ENCODE peak calls at places on chromosome 21, in four cellular contexts. One of them, this sample, is unnamed.

GRCh38 chr21:15521644-15522001 is 208.2 kb upstream of the USP25 start:
- DNase-seq in K562: no peak
- DNase-seq in HCT116: no peak
- DNase-seq in H1: no peak
- DNase-seq in this sample: no peak

GRCh38 chr21:33036430-33037162 is 10.9 kb downstream of the OLIG2 start:
- DNase-seq in K562: no peak
- DNase-seq in HCT116: no peak
- DNase-seq in H1: peak
- DNase-seq in this sample: no peak

GRCh38 chr21:32463889-32464300 is 51.4 kb downstream of the EVA1C start:
- DNase-seq in K562: no peak
- DNase-seq in HCT116: peak
- DNase-seq in H1: no peak
- DNase-seq in this sample: no peak

GRCh38 chr21:14215971-14216621 is at the start of gene RBM11:
- DNase-seq in K562: peak
- DNase-seq in HCT116: no peak
- DNase-seq in H1: peak
- DNase-seq in this sample: no peak

GRCh38 chr21:45319461-45320211 is 31.9 kb upstream of the POFUT2 start:
- DNase-seq in K562: no peak
- DNase-seq in HCT116: no peak
- DNase-seq in H1: no peak
- DNase-seq in this sample: no peak

GRCh38 chr21:45459171-45460010 is 54.4 kb downstream of the COL18A1 start:
- DNase-seq in K562: no peak
- DNase-seq in HCT116: no peak
- DNase-seq in H1: no peak
- DNase-seq in this sample: no peak

GRCh38 chr21:46189213-46189958 is 5.1 kb upstream of the SPATC1L start:
- DNase-seq in K562: peak
- DNase-seq in HCT116: no peak
- DNase-seq in H1: no peak
- DNase-seq in this sample: no peak

GRCh38 chr21:36589352-36589971 is 109.5 kb upstream of the SIM2 start:
- DNase-seq in K562: peak
- DNase-seq in HCT116: peak
- DNase-seq in H1: peak
- DNase-seq in this sample: peak

GRCh38 chr21:31182231-31183129 is 144.2 kb upstream of the KRTAP19-8 start:
- DNase-seq in K562: no peak
- DNase-seq in HCT116: no peak
- DNase-seq in H1: no peak
- DNase-seq in this sample: no peak

GRCh38 chr21:14952916-14953315 is 111.9 kb downstream of the NRIP1 start:
- DNase-seq in K562: no peak
- DNase-seq in HCT116: no peak
- DNase-seq in H1: no peak
- DNase-seq in this sample: no peak

GRCh38 chr21:25887166-25887565 is 152.4 kb downstream of the GABPA start:
- DNase-seq in K562: no peak
- DNase-seq in HCT116: no peak
- DNase-seq in H1: no peak
- DNase-seq in this sample: no peak

GRCh38 chr21:33761104-33762036 is 119.1 kb downstream of the ITSN1 start:
- DNase-seq in K562: peak
- DNase-seq in HCT116: peak
- DNase-seq in H1: no peak
- DNase-seq in this sample: no peak

GRCh38 chr21:31034378-31034777 is 3.9 kb downstream of the KRTAP19-8 start:
- DNase-seq in K562: no peak
- DNase-seq in HCT116: no peak
- DNase-seq in H1: no peak
- DNase-seq in this sample: no peak

GRCh38 chr21:37683396-37684114 is 232.7 kb downstream of the KCNJ6 start:
- DNase-seq in K562: no peak
- DNase-seq in HCT116: no peak
- DNase-seq in H1: no peak
- DNase-seq in this sample: no peak

GRCh38 chr21:45072963-45073300 is 1.4 kb upstream of the ADARB1 start:
- DNase-seq in K562: no peak
- DNase-seq in HCT116: no peak
- DNase-seq in H1: no peak
- DNase-seq in this sample: no peak

GRCh38 chr21:35084869-35085268 is 35.8 kb upstream of the RUNX1 start:
- DNase-seq in K562: no peak
- DNase-seq in HCT116: no peak
- DNase-seq in H1: no peak
- DNase-seq in this sample: no peak

GRCh38 chr21:35044770-35045538 is 4.1 kb downstream of the RUNX1 start:
- DNase-seq in K562: no peak
- DNase-seq in HCT116: no peak
- DNase-seq in H1: no peak
- DNase-seq in this sample: no peak

GRCh38 chr21:27201197-27201596 is 234.3 kb upstream of the ADAMTS5 start:
- DNase-seq in K562: no peak
- DNase-seq in HCT116: no peak
- DNase-seq in H1: no peak
- DNase-seq in this sample: no peak

GRCh38 chr21:36134820-36135390 is at the start of gene CBR3:
- DNase-seq in K562: no peak
- DNase-seq in HCT116: no peak
- DNase-seq in H1: no peak
- DNase-seq in this sample: no peak

DNA sequence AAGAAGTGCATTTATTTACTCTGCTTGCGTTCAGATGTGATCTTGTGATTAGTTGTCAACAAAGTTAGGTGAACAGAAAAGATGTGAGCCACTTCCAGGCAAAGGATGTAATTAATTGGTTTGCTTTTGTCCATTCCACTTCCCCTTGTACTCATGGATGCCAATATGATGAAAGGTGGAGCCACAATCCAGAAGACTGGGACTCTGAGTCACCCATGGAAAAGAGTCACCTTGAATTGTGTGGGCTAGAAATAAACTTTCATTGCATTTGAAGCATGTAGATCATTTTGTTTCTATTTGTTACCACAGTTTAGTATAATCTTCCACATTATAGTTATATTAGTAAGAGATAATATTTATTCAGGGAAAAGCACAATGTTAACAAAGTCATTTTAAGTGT is 684.2 kb downstream of the LTN1 start:
- DNase-seq in K562: no peak
- DNase-seq in HCT116: no peak
- DNase-seq in H1: no peak
- DNase-seq in this sample: no peak
- TF ChIP-seq CEBPB in K562: no peak
- TF ChIP-seq CEBPB in HCT116: no peak
- TF ChIP-seq CEBPB in H1: no peak
- TF ChIP-seq CEBPB in this sample: no peak

DNA sequence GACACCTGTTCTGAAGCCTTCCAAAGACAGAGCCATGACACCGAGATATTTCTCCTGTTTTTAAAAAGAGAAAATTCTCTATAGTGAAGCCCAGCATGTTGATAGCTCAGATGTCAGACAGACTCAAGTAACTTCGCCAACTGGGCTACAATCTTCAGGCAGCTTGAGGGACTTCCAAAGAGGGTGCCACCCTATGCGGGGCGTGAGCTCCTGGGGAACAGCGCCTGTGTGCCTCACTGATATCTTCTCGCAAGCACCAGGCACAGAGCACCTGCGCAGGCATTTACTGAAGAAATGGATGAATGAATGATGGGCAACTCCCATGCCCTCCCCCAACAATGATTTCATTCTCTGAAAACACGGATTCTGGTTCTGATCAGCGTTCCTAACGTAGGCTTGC is 17.6 kb downstream of the RIPK4 start:
- DNase-seq in K562: no peak
- DNase-seq in HCT116: no peak
- DNase-seq in H1: no peak
- DNase-seq in this sample: no peak
- TF ChIP-seq EGR1 in K562: no peak
- TF ChIP-seq EGR1 in HCT116: no peak
- TF ChIP-seq EGR1 in H1: no peak
- TF ChIP-seq EGR1 in this sample: no peak

GRCh38 chr21:24050233-24050632 is 1557.0 kb downstream of the MRPL39 start:
- DNase-seq in K562: no peak
- DNase-seq in HCT116: no peak
- DNase-seq in H1: no peak
- DNase-seq in this sample: no peak

GRCh38 chr21:24045373-24045772 is 1561.9 kb downstream of the MRPL39 start:
- DNase-seq in K562: no peak
- DNase-seq in HCT116: no peak
- DNase-seq in H1: no peak
- DNase-seq in this sample: no peak

GRCh38 chr21:24046816-24047443 is 1560.4 kb downstream of the MRPL39 start:
- DNase-seq in K562: no peak
- DNase-seq in HCT116: no peak
- DNase-seq in H1: no peak
- DNase-seq in this sample: no peak

GRCh38 chr21:24042687-24043086 is 1564.6 kb downstream of the MRPL39 start:
- DNase-seq in K562: no peak
- DNase-seq in HCT116: no peak
- DNase-seq in H1: no peak
- DNase-seq in this sample: no peak

DNA sequence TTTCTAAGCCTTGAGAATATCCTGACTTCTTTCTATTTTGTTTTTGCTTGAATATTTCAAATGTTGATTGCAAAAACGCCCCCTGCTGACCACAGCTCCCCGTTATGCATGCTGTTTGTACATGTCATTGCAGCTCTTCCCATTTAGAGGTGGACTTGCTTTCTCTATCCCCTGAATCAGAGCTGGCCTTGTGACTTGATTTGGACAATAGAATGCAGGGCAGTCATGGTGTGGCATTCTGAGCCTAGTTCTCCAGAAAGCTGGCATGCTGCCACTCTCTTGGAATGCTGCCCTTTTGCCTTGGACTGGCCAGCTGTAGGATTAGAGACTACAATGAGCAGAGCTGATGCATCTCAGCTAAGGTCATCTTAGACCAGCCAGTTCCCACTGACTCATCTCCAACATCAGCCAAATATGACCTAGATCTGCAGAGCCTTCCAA is 1561.5 kb downstream of the MRPL39 start:
- DNase-seq in K562: peak
- DNase-seq in HCT116: no peak
- DNase-seq in H1: peak
- DNase-seq in this sample: no peak
- TF ChIP-seq CEBPB in K562: no peak
- TF ChIP-seq CEBPB in HCT116: no peak
- TF ChIP-seq CEBPB in H1: no peak
- TF ChIP-seq CEBPB in this sample: no peak

DNA sequence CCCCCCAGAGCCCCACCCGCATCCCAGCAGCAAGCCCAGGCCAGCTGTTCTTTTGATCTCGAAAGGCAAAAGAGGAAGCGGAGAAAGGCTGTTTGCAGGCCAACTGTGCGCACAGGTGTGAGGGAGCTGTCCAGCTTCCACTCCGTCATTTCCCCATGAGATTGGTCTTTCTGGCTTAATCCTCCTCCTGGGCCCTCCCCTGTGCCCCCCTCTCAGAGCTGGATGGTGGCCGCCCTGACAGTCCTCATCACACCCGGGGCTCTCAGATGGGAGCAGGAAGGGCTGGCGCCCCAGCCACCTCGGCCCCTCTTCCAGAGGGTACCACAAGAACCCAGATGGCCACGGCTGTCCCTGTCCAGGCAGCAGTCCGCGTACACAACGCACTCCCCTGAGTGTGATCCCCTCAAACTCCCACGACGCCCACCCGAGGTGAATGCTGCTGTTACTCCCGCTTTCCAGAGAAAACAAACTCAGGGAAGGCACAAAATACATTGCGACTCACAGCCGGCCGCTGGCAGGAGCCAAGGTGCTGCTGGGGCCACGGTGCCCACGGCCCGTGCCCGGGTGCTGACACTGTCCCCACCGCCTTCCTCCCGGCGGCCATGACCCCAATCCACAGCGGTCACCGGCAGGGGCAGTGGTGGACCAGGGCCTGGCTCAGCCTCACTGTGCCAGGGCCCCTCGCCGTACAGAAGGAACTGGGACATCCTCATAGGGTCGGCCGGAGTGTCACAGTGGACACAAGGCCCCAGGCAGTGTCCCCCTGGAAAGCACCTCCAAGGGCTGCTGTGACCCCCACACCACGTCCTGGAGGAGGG is 121.9 kb downstream of the CRYAA start:
- DNase-seq in K562: no peak
- DNase-seq in HCT116: no peak
- DNase-seq in H1: no peak
- DNase-seq in this sample: no peak
- TF ChIP-seq EGR1 in K562: no peak
- TF ChIP-seq EGR1 in HCT116: no peak
- TF ChIP-seq EGR1 in H1: no peak
- TF ChIP-seq EGR1 in this sample: no peak